ENCODE peak calls at places on chromosome 15, in seven cellular contexts. I, B, R, U, N, M and D are unnamed samples.

GRCh38 chr15:58146734-58147133 is 8.6 kb downstream of the AQP9 start:
- DNase-seq in I (no peak), B (no peak), R (no peak), U (peak), N (no peak), M (peak), D (no peak)

GRCh38 chr15:77633134-77633912 is 611 bp upstream of the LINGO1 start:
- DNase-seq in I (peak), B (peak), R (no peak), U (peak), N (peak), M (peak), D (peak)

GRCh38 chr15:84816694-84817460 is at the start of gene ALPK3:
- DNase-seq in I (peak), B (peak), R (no peak), U (no peak), N (peak), M (no peak), D (peak)

GRCh38 chr15:75727031-75727531 is 14.4 kb upstream of the CSPG4 start:
- DNase-seq in I (no peak), B (no peak), R (no peak), U (no peak), N (no peak), M (no peak), D (no peak)

GRCh38 chr15:31437686-31438085 is 111.1 kb downstream of the KLF13 start:
- DNase-seq in I (no peak), B (no peak), R (no peak), U (no peak), N (no peak), M (no peak), D (no peak)

GRCh38 chr15:60419752-60420151 is 22.0 kb upstream of the ANXA2 start:
- DNase-seq in I (no peak), B (no peak), R (no peak), U (peak), N (no peak), M (no peak), D (no peak)

GRCh38 chr15:76239786-76240185 is 71.5 kb downstream of the ETFA start:
- DNase-seq in I (no peak), B (no peak), R (no peak), U (no peak), N (no peak), M (no peak), D (no peak)

GRCh38 chr15:72207576-72208085 is 10.0 kb upstream of the GRAMD2A start:
- DNase-seq in I (no peak), B (no peak), R (no peak), U (no peak), N (no peak), M (no peak), D (no peak)

GRCh38 chr15:63482874-63483323 is 21.5 kb upstream of the USP3 start:
- DNase-seq in I (no peak), B (no peak), R (no peak), U (peak), N (no peak), M (peak), D (no peak)

GRCh38 chr15:38189651-38190280 is 62.9 kb upstream of the SPRED1 start:
- DNase-seq in I (no peak), B (no peak), R (no peak), U (no peak), N (no peak), M (no peak), D (no peak)

GRCh38 chr15:43218908-43219706 is 1.7 kb downstream of the EPB42 start:
- DNase-seq in I (no peak), B (no peak), R (peak), U (peak), N (no peak), M (peak), D (no peak)

GRCh38 chr15:32818758-32819405 is 101.1 kb downstream of the GREM1 start:
- DNase-seq in I (no peak), B (no peak), R (no peak), U (peak), N (no peak), M (no peak), D (no peak)

GRCh38 chr15:62957130-62957529 is 85.4 kb upstream of the TPM1 start:
- DNase-seq in I (no peak), B (no peak), R (no peak), U (peak), N (no peak), M (no peak), D (no peak)

GRCh38 chr15:71189723-71190122 is 74.5 kb downstream of the THSD4 start:
- DNase-seq in I (no peak), B (no peak), R (no peak), U (no peak), N (no peak), M (no peak), D (peak)

GRCh38 chr15:67254238-67255175 is at the start of the genes AAGAB and IQCH:
- DNase-seq in I (peak), B (peak), R (peak), U (peak), N (peak), M (peak), D (peak)
- TF ChIP-seq CTCF in I (no peak), B (no peak), R (no peak), U (no peak), N (peak), M (no peak), D (no peak)

GRCh38 chr15:65926459-65926858 is 57.2 kb downstream of the RAB11A start:
- DNase-seq in I (no peak), B (no peak), R (no peak), U (no peak), N (no peak), M (no peak), D (no peak)

GRCh38 chr15:65925338-65925737 is 56.0 kb downstream of the RAB11A start:
- DNase-seq in I (no peak), B (no peak), R (no peak), U (no peak), N (no peak), M (no peak), D (no peak)

GRCh38 chr15:65929573-65929972 is 60.3 kb downstream of the RAB11A start:
- DNase-seq in I (no peak), B (no peak), R (no peak), U (no peak), N (no peak), M (no peak), D (no peak)

GRCh38 chr15:65927545-65927944 is 58.3 kb downstream of the RAB11A start:
- DNase-seq in I (no peak), B (no peak), R (no peak), U (no peak), N (no peak), M (peak), D (no peak)

GRCh38 chr15:65926899-65927298 is 57.6 kb downstream of the RAB11A start:
- DNase-seq in I (no peak), B (no peak), R (no peak), U (no peak), N (no peak), M (no peak), D (no peak)
- TF ChIP-seq CTCF in I (no peak), B (no peak), R (no peak), U (no peak), N (no peak), M (no peak), D (no peak)

GRCh38 chr15:26867199-26868007 is 541 bp downstream of the GABRA5 start:
- DNase-seq in I (peak), B (no peak), R (no peak), U (peak), N (no peak), M (peak), D (no peak)

GRCh38 chr15:26868029-26868685 is 1.3 kb downstream of the GABRA5 start:
- DNase-seq in I (no peak), B (no peak), R (no peak), U (no peak), N (no peak), M (no peak), D (no peak)

GRCh38 chr15:26869628-26870027 is 2.8 kb downstream of the GABRA5 start:
- DNase-seq in I (no peak), B (no peak), R (no peak), U (no peak), N (no peak), M (no peak), D (no peak)

GRCh38 chr15:26864664-26865191 is 2.1 kb upstream of the GABRA5 start:
- DNase-seq in I (no peak), B (no peak), R (no peak), U (peak), N (no peak), M (peak), D (no peak)

DNA sequence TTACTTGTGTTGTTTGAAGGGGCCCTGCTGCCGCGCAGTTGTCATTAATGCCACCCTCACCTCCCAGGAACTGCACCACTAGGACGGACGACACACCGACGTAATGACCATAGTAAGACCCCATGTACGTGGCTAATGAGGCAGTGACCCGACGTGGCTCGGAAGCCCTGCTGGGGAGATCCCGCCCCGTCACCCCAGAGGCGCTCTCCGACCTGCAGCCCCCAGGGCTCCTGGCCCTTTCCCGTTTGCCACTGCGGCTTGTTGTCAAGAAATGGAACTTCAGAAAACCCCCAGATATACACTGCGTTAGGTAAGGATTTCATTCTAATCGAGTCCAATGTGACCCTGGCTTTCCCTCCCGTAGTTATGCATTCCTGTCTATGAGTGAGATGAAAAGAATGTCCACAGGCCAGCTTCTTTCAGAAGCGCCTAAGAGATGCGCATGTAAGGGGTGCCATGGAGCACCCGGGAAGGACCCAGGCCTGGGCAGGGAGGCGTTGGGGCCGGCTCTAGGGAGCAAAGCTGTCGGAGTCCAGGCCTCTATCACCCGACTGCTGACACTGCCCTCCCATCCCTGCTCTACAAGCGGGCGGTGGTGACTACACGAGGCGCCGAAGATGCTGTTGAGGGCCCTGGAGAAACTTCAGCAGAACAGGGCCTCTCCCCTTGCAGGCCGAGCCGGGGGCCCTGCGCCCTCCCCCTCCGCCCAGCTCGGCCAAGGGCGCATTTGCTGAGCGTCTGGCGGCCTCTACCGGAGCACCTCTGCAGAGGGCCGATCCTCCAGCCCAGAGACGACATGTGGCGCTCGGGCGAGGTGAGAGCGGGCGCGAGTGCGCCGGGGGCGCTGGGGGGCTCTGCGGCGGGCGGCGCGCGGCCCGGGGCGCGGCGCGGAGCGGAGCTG is at the start of gene GABRA5:
- DNase-seq in I (peak), B (no peak), R (no peak), U (peak), N (peak), M (peak), D (peak)
- TF ChIP-seq CTCF in I (peak), B (no peak), R (peak), U (peak), N (peak), M (peak), D (peak)

GRCh38 chr15:96046620-96047240 is 283.8 kb upstream of the NR2F2 start:
- DNase-seq in I (no peak), B (no peak), R (no peak), U (peak), N (no peak), M (no peak), D (no peak)
- TF ChIP-seq CTCF in I (no peak), B (no peak), R (no peak), U (no peak), N (no peak), M (no peak), D (no peak)

GRCh38 chr15:101122266-101122665 is 129.6 kb downstream of the CHSY1 start:
- DNase-seq in I (no peak), B (no peak), R (no peak), U (no peak), N (no peak), M (no peak), D (no peak)

GRCh38 chr15:101122806-101123205 is 129.0 kb downstream of the CHSY1 start:
- DNase-seq in I (no peak), B (no peak), R (no peak), U (no peak), N (no peak), M (no peak), D (no peak)

GRCh38 chr15:101120961-101121360 is 130.9 kb downstream of the CHSY1 start:
- DNase-seq in I (no peak), B (no peak), R (no peak), U (no peak), N (no peak), M (no peak), D (no peak)

GRCh38 chr15:101120473-101120872 is 131.4 kb downstream of the CHSY1 start:
- DNase-seq in I (no peak), B (no peak), R (no peak), U (no peak), N (no peak), M (no peak), D (no peak)

DNA sequence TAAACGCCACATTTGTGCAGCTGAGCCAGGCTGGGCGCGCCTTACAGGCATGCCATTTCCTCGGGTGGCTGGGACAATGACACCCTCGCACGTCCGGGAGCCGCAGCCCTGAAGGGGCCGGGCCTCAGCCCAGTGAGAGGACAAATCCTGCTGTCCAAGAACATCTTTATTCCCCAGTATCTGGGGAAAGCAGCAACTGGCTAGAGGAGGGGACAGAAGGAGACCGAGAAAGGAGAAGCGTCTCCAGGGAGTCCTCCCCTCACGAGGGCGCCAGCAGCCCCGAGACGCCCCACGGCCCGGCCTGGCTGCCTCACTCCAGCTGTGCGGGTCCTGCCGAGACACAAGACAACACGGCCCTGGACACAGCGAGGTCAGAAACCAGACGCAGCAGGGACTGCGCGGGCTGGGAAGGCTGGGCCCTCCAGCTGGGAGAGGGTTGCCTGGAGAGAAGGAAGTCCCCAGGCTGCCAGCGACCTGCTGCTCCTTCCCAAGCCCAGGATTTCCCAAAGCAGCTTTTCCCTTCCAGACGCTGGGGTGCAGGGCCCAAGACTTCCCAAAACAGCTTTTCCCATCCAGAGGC is 130.2 kb downstream of the CHSY1 start:
- DNase-seq in I (peak), B (peak), R (no peak), U (peak), N (peak), M (no peak), D (no peak)
- TF ChIP-seq CTCF in I (peak), B (peak), R (peak), U (peak), N (peak), M (no peak), D (no peak)

GRCh38 chr15:28098766-28099554 is at the start of gene OCA2:
- DNase-seq in I (peak), B (peak), R (no peak), U (peak), N (peak), M (peak), D (peak)
- TF ChIP-seq CTCF in I (peak), B (no peak), R (peak), U (peak), N (peak), M (peak), D (peak)

GRCh38 chr15:86213420-86213819 is 133.7 kb downstream of the AGBL1 start:
- DNase-seq in I (no peak), B (no peak), R (no peak), U (no peak), N (no peak), M (no peak), D (no peak)
- TF ChIP-seq CTCF in I (peak), B (no peak), R (peak), U (no peak), N (no peak), M (no peak), D (peak)

GRCh38 chr15:101256756-101257155 is 4.9 kb upstream of the CHSY1 start:
- DNase-seq in I (no peak), B (no peak), R (no peak), U (no peak), N (no peak), M (peak), D (no peak)
- TF ChIP-seq CTCF in I (peak), B (no peak), R (peak), U (peak), N (no peak), M (no peak), D (peak)

DNA sequence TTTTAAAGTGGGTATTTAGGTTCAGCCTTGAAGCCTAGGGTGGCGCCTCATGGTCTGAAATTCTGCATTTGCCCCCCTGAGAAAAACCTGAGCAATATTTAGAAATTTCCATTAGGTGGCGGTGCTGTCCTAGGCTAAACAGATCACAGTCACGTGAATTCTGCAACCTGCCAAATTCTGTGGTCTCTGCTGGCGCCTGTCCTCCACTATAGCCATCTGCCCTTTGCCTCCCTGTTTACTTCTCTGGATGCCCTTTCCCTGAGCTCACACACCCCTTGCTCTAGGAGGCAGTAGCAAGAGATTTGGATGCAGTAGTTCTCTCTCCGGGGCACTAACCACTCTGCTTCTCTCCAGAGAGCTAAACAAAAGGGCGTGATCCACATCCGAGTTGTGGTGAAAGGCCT is 9.1 kb downstream of the MRPS11 start:
- DNase-seq in I (no peak), B (no peak), R (no peak), U (peak), N (no peak), M (peak), D (no peak)
- TF ChIP-seq CTCF in I (peak), B (peak), R (peak), U (peak), N (peak), M (peak), D (peak)